ENCODE peak calls at places on chromosome 10, in eight cellular contexts. I, F, E, D, N, X, M and T are unnamed samples.

GRCh38 chr10:99461230-99461629 is 30.8 kb upstream of the GOT1 start:
- DNase-seq in F (peak; percentile 58), M (no peak), N (no peak), E (no peak), X (no peak), I (peak; percentile 81), D (no peak), T (peak; percentile 50)

GRCh38 chr10:77390481-77390891 is 247.1 kb downstream of the KCNMA1 start:
- DNase-seq in M (no peak), I (no peak), F (peak; percentile 30), N (peak; percentile 56), X (no peak), E (no peak), D (peak; percentile 28), T (no peak)

GRCh38 chr10:6401562-6402348 is 178.3 kb downstream of the PRKCQ start:
- DNase-seq in I (peak; percentile 90), D (peak; percentile 94), F (peak; percentile 88), N (peak; percentile 73), E (peak; percentile 94), X (peak; percentile 63), M (peak; percentile 69), T (peak; percentile 90)

GRCh38 chr10:124539935-124540641 is 78.5 kb downstream of the LHPP start:
- DNase-seq in F (peak; percentile 26), M (no peak), D (peak; percentile 56), N (peak; percentile 85), X (peak; percentile 82), I (peak; percentile 33), E (peak; percentile 54), T (peak; percentile 34)

GRCh38 chr10:119319161-119319919 is 112.0 kb downstream of the GRK5 start:
- DNase-seq in M (no peak), I (no peak), X (no peak), N (no peak), E (no peak), F (no peak), D (no peak), T (peak; percentile 72)

GRCh38 chr10:80580811-80581468 is 43.2 kb downstream of the SH2D4B start:
- DNase-seq in D (no peak), N (no peak), F (no peak), X (no peak), E (no peak), I (no peak), M (no peak), T (no peak)

GRCh38 chr10:122054046-122055025 is 65.4 kb downstream of the TACC2 start:
- DNase-seq in I (peak; percentile 82), N (peak; percentile 68), D (peak; percentile 82), E (peak; percentile 84), X (peak; percentile 52), F (peak; percentile 48), M (no peak), T (peak; percentile 84)

GRCh38 chr10:61752111-61753011 is 89.6 kb downstream of the CABCOCO1 start:
- DNase-seq in M (no peak), F (peak; percentile 76), D (peak; percentile 56), X (no peak), I (peak; percentile 55), N (no peak), E (peak; percentile 53), T (peak; percentile 54)

GRCh38 chr10:100808851-100809250 is 63.5 kb downstream of the PAX2 start:
- DNase-seq in E (no peak), I (no peak), F (no peak), X (no peak), D (no peak), N (no peak), M (no peak), T (no peak)

GRCh38 chr10:119496282-119496681 is 46.2 kb downstream of the RGS10 start:
- DNase-seq in M (no peak), E (no peak), X (no peak), N (no peak), D (no peak), F (no peak), I (no peak), T (no peak)

GRCh38 chr10:116770281-116770680 is 27.9 kb upstream of the HSPA12A start:
- DNase-seq in M (no peak), N (no peak), D (no peak), E (no peak), X (no peak), I (no peak), F (no peak), T (no peak)

GRCh38 chr10:131021967-131022366 is 289.6 kb downstream of the TCERG1L start:
- DNase-seq in D (no peak), E (no peak), I (no peak), N (no peak), M (no peak), F (no peak), X (no peak), T (no peak)

GRCh38 chr10:103661951-103662405 is 168.5 kb downstream of the NEURL1 start:
- DNase-seq in E (no peak), D (no peak), F (no peak), N (no peak), X (no peak), M (no peak), I (no peak), T (no peak)

GRCh38 chr10:62587011-62587410 is 212.8 kb downstream of the ZNF365 start:
- DNase-seq in D (no peak), X (no peak), E (no peak), I (no peak), F (peak; percentile 50), M (no peak), N (no peak), T (no peak)

GRCh38 chr10:104472505-104472904 is 118.9 kb downstream of the CFAP58 start:
- DNase-seq in E (no peak), N (no peak), I (peak; percentile 24), D (no peak), M (no peak), F (peak; percentile 8), X (no peak), T (peak; percentile 70)

GRCh38 chr10:3435671-3436070 is 263.1 kb upstream of the PITRM1 start:
- DNase-seq in E (peak; percentile 78), N (no peak), X (no peak), I (peak; percentile 16), F (peak; percentile 69), D (peak; percentile 43), M (no peak), T (no peak)

GRCh38 chr10:128011059-128011979 is 104.4 kb downstream of the PTPRE start:
- DNase-seq in E (peak; percentile 62), N (peak; percentile 78), M (peak; percentile 76), D (peak; percentile 70), F (peak; percentile 39), I (peak; percentile 57), X (peak; percentile 90), T (peak; percentile 70)

GRCh38 chr10:102645388-102645740 is 1.1 kb downstream of the TRIM8 start:
- DNase-seq in X (no peak), F (peak; percentile 67), I (peak; percentile 72), N (no peak), M (no peak), E (peak; percentile 57), D (no peak), T (no peak)

GRCh38 chr10:114395361-114396022 is 8.8 kb downstream of the AFAP1L2 start:
- DNase-seq in F (no peak), M (no peak), I (no peak), E (no peak), N (no peak), D (no peak), X (no peak), T (no peak)

GRCh38 chr10:114396455-114396854 is 7.8 kb downstream of the AFAP1L2 start:
- DNase-seq in X (no peak), E (no peak), F (no peak), N (no peak), I (peak; percentile 34), M (no peak), D (no peak), T (no peak)

GRCh38 chr10:114398587-114399331 is 5.5 kb downstream of the AFAP1L2 start:
- DNase-seq in D (no peak), N (no peak), M (no peak), E (no peak), X (no peak), F (no peak), I (no peak), T (no peak)

GRCh38 chr10:114399576-114399975 is 4.7 kb downstream of the AFAP1L2 start:
- DNase-seq in E (no peak), X (no peak), N (no peak), D (no peak), M (no peak), F (peak; percentile 32), I (no peak), T (no peak)

GRCh38 chr10:114397651-114398145 is 6.6 kb downstream of the AFAP1L2 start:
- DNase-seq in D (peak; percentile 59), N (no peak), X (no peak), F (peak; percentile 41), M (no peak), I (no peak), E (peak; percentile 39), T (no peak)
- TF ChIP-seq CTCF in D (no peak), N (no peak), X (no peak), F (no peak), M (no peak), I (no peak), E (no peak), T (no peak)

DNA sequence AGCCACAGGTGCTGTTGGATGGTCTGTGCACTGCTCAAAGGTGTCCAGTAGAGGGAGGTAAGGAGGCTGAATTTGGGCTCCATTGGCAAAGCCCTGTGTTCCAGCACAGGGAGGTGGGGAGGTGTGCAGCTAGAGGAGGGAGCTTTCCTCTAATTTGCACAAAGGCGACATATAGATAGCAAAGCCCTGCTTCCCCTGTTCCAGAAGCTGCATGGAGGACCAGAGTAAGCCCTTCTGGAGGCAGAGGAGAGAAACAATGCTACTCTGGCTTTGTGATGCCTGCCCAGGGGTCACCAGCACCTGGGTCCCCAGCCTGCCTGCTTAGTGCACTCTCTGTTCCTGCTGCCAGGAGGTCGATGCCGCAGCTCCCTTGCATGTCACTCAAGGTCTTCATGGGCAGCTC is 3.4 kb upstream of the ARHGAP22 start:
- DNase-seq in D (peak; percentile 48), N (peak; percentile 41), M (peak; percentile 35), F (no peak), X (peak; percentile 51), E (peak; percentile 49), I (peak; percentile 50), T (peak; percentile 75)
- TF ChIP-seq CTCF in D (peak; percentile 87), N (peak; percentile 82), M (peak; percentile 58), F (peak; percentile 75), X (peak; percentile 67), E (peak; percentile 90), I (peak; percentile 86), T (peak; percentile 70)

GRCh38 chr10:14617850-14618249 is 156.8 kb downstream of the FAM107B start:
- DNase-seq in D (peak; percentile 49), I (peak; percentile 72), F (peak; percentile 58), X (no peak), N (no peak), M (no peak), E (peak; percentile 50), T (peak; percentile 79)
- TF ChIP-seq CTCF in D (peak; percentile 21), I (peak; percentile 32), F (peak; percentile 8), X (no peak), N (peak; percentile 20), M (no peak), E (peak; percentile 21), T (no peak)

DNA sequence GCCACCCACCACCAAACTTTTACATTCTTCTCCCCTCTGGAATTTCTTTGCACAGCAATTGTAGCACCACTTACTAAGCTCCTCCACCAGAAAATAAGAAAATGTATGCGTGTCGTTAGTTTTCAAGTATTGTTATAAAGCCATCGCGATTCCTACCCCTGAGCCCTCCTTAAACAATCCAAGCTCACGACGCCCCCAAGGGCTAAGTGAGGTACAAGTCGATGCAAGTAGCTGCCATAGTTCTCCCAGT is 1.3 kb downstream of the FRAT2 start:
- DNase-seq in N (peak; percentile 39), F (peak; percentile 41), E (peak; percentile 51), X (no peak), I (peak; percentile 59), D (peak; percentile 56), M (no peak), T (peak; percentile 59)
- TF ChIP-seq CTCF in N (peak; percentile 16), F (no peak), E (peak; percentile 14), X (no peak), I (peak; percentile 23), D (no peak), M (no peak), T (no peak)